ENCODE peak calls at places on chromosomes 6 and 20, in eight cellular contexts. F, E, H, Z, P, X, K and O are unnamed samples.

GRCh38 chr6:33692078-33692759 is 19.3 kb downstream of the UQCC2 start:
- DNase-seq in E (no peak), H (no peak), P (no peak), X (no peak), F (no peak), K (no peak), Z (no peak), O (no peak)

GRCh38 chr6:52643158-52643557 is 27.8 kb upstream of the TMEM14A start:
- DNase-seq in P (no peak), H (no peak), Z (peak; percentile 47), E (no peak), F (no peak), K (no peak), X (no peak), O (no peak)

GRCh38 chr6:47126647-47127339 is 84.7 kb upstream of the ADGRF1 start:
- DNase-seq in P (no peak), X (no peak), E (no peak), Z (no peak), K (peak; percentile 25), F (no peak), H (no peak), O (no peak)

GRCh38 chr20:62740286-62741141 is 31.9 kb downstream of the NTSR1 start:
- DNase-seq in P (no peak), X (no peak), K (no peak), Z (peak; percentile 11), F (no peak), E (no peak), H (peak; percentile 83), O (no peak)

GRCh38 chr6:18503588-18504231 is 116.6 kb downstream of the RNF144B start:
- DNase-seq in Z (peak; percentile 76), X (peak; percentile 62), F (peak; percentile 30), P (peak; percentile 32), E (peak; percentile 41), H (no peak), K (peak; percentile 60), O (peak; percentile 56)

GRCh38 chr20:34516874-34517542 is 786 bp downstream of the DYNLRB1 start:
- DNase-seq in H (no peak), P (peak; percentile 28), F (no peak), Z (no peak), E (no peak), K (no peak), X (peak; percentile 28), O (peak; percentile 21)

GRCh38 chr20:34708621-34709043 is 4.5 kb downstream of the TP53INP2 start:
- DNase-seq in X (peak; percentile 53), K (no peak), E (peak; percentile 57), F (peak; percentile 74), H (peak; percentile 86), P (peak; percentile 70), Z (peak; percentile 73), O (peak; percentile 61)

GRCh38 chr20:31868853-31869672 is 1.3 kb downstream of the DUSP15 start:
- DNase-seq in H (no peak), X (no peak), K (no peak), E (no peak), F (no peak), P (no peak), Z (no peak), O (no peak)

GRCh38 chr6:167116109-167116837 is 6.6 kb upstream of the CCR6 start:
- DNase-seq in Z (no peak), X (no peak), F (peak; percentile 45), H (no peak), K (no peak), P (peak; percentile 60), E (no peak), O (no peak)

GRCh38 chr20:34269996-34270627 is 28.9 kb downstream of the ASIP start:
- DNase-seq in K (no peak), F (peak; percentile 64), E (no peak), P (peak; percentile 22), Z (no peak), X (peak; percentile 35), H (no peak), O (peak; percentile 15)

GRCh38 chr6:17910178-17910577 is 77.3 kb downstream of the KIF13A start:
- DNase-seq in X (no peak), E (no peak), Z (no peak), K (no peak), H (no peak), P (no peak), F (no peak), O (no peak)

GRCh38 chr20:54774423-54774822 is 299.0 kb downstream of the DOK5 start:
- DNase-seq in E (no peak), F (no peak), X (no peak), P (no peak), K (no peak), Z (no peak), H (no peak), O (no peak)

GRCh38 chr20:58537831-58538230 is 22.6 kb upstream of the APCDD1L start:
- DNase-seq in K (no peak), Z (no peak), E (no peak), H (no peak), X (no peak), P (no peak), F (no peak), O (no peak)

GRCh38 chr6:163775313-163775712 is 360.8 kb downstream of the QKI start:
- DNase-seq in K (no peak), H (no peak), P (no peak), E (no peak), X (no peak), F (no peak), Z (no peak), O (no peak)

GRCh38 chr6:150773969-150774368 is 91.5 kb upstream of the MTHFD1L start:
- DNase-seq in H (no peak), Z (no peak), K (no peak), F (no peak), X (no peak), P (no peak), E (no peak), O (no peak)

GRCh38 chr6:38078671-38079070 is 259.1 kb downstream of the ZFAND3 start:
- DNase-seq in Z (no peak), H (no peak), E (no peak), F (no peak), P (no peak), X (no peak), K (no peak), O (no peak)

GRCh38 chr6:36120539-36120938 is 9.8 kb upstream of the MAPK13 start:
- DNase-seq in P (no peak), F (no peak), Z (peak; percentile 63), E (no peak), X (peak; percentile 18), H (peak; percentile 82), K (no peak), O (no peak)

GRCh38 chr6:167005350-167006159 is 6.4 kb downstream of the CEP43 start:
- DNase-seq in Z (no peak), H (no peak), E (no peak), P (peak; percentile 61), F (peak; percentile 78), K (no peak), X (peak; percentile 25), O (no peak)

GRCh38 chr20:24587384-24588046 is 118.1 kb downstream of the SYNDIG1 start:
- DNase-seq in X (no peak), F (no peak), Z (no peak), P (no peak), K (no peak), E (no peak), H (no peak), O (no peak)

GRCh38 chr6:158313989-158314388 is 1.7 kb downstream of the TULP4 start:
- DNase-seq in F (no peak), Z (peak; percentile 30), P (no peak), E (no peak), K (no peak), X (peak; percentile 35), H (peak; percentile 76), O (no peak)

GRCh38 chr6:87832025-87832825 is 130.2 kb upstream of the AKIRIN2 start:
- DNase-seq in H (no peak), P (no peak), F (no peak), X (no peak), K (no peak), Z (no peak), E (no peak), O (no peak)

GRCh38 chr20:11608736-11609135 is 309.0 kb upstream of the BTBD3 start:
- DNase-seq in Z (no peak), X (no peak), K (no peak), F (no peak), E (no peak), P (no peak), H (no peak), O (no peak)

GRCh38 chr20:48791014-48791413 is 36.8 kb downstream of the PREX1 start:
- DNase-seq in E (no peak), K (no peak), H (no peak), Z (no peak), F (no peak), X (no peak), P (no peak), O (no peak)
- TF ChIP-seq CTCF in E (no peak), K (no peak), H (no peak), Z (peak; percentile 5), F (no peak), X (no peak), P (no peak), O (no peak)

GRCh38 chr6:123777554-123777953 is 26.1 kb upstream of the NKAIN2 start:
- DNase-seq in P (no peak), F (no peak), K (no peak), Z (no peak), X (no peak), H (no peak), E (no peak), O (no peak)
- TF ChIP-seq CTCF in P (no peak), F (no peak), K (no peak), Z (no peak), X (no peak), H (no peak), E (no peak), O (no peak)

DNA sequence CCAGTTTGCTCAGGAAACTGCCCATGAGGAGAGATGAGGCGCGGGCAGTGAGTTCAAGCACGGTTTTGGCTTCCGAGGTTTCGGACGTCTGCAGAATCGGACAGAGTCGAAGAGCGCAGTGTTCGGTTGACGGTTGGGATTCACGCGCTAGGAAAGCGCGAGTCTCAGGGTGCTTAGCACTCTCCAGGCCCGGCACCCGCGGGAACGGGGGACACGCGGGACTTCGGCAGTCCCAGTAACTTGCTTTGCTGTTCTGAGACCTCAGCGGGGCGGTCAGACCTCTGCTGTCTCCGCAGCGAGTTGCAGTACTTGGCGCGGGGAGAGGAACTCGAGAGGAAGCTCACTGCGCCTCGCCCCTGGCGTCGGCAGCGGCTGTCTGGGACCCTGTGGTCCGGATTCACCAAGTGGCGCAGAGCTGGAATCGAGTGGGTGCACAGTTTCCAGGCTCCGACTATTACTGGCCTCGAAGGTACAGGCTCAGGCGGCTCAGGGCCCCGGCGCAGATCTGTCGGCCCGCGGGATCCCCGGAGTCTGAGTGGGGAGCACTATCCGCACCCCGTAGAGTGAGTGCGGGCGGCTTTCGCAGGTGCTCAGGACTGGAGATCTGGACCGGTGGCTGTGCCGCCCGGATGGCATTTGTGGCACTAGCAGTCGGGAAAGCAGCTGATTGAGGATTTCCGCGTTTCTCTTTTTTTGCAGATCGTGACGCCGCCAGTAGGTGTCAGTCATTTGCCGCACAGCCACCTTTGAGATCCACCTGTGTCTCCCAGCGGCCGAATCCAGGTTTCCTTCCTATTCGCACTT is at the start of gene POM121L2:
- DNase-seq in X (no peak), Z (peak; percentile 84), P (peak; percentile 24), H (peak; percentile 80), F (peak; percentile 26), E (peak; percentile 45), K (peak; percentile 76), O (peak; percentile 72)
- TF ChIP-seq CTCF in X (peak; percentile 8), Z (peak; percentile 97), P (no peak), H (peak; percentile 39), F (no peak), E (peak; percentile 76), K (peak; percentile 55), O (peak; percentile 83)

GRCh38 chr6:138514860-138515540 is 15.7 kb upstream of the NHSL1 start:
- DNase-seq in P (no peak), H (no peak), F (no peak), Z (no peak), E (no peak), X (no peak), K (no peak), O (no peak)
- TF ChIP-seq CTCF in P (no peak), H (no peak), F (no peak), Z (no peak), E (no peak), X (no peak), K (no peak), O (no peak)